ENCODE peak calls at places on chromosome 13, in eight cellular contexts. I is CD4-positive, CD25-positive, alpha-beta regulatory T cell; P is psoas muscle; O is tibial nerve; L is fibroblast of the aortic adventitia; B is fibroblast of pulmonary artery; Y is pancreas; D is kidney epithelial cell. T is an unnamed sample.

GRCh38 chr13:113762538-113762937 is 3.5 kb downstream of the TMEM255B start:
- DNase-seq in I (no peak), P (no peak), O (no peak), L (no peak), B (no peak), Y (no peak), D (no peak), T (no peak)

GRCh38 chr13:113862766-113863510 is 938 bp downstream of the GAS6 start:
- DNase-seq in I (peak; percentile 2), P (peak; percentile 70), O (no peak), L (peak; percentile 41), B (peak; percentile 25), Y (peak; percentile 69), D (no peak), T (no peak)

GRCh38 chr13:99383511-99383921 is 76.3 kb upstream of the GPR183 start:
- DNase-seq in I (no peak), P (no peak), O (no peak), L (no peak), B (no peak), Y (no peak), D (no peak), T (no peak)

GRCh38 chr13:36395280-36395679 is 37.0 kb upstream of the CCNA1 start:
- DNase-seq in I (peak; percentile 11), P (no peak), O (no peak), L (peak; percentile 89), B (peak; percentile 77), Y (no peak), D (no peak), T (peak; percentile 71)

GRCh38 chr13:94020833-94021232 is 458.6 kb downstream of the DCT start:
- DNase-seq in I (no peak), P (no peak), O (no peak), L (peak; percentile 20), B (no peak), Y (no peak), D (no peak), T (no peak)

GRCh38 chr13:32537580-32538233 is 888 bp downstream of the N4BP2L2 start:
- DNase-seq in I (peak; percentile 52), P (peak; percentile 60), O (peak; percentile 23), L (peak; percentile 26), B (peak; percentile 19), Y (peak; percentile 62), D (no peak), T (no peak)

GRCh38 chr13:109785141-109785891 is 1.1 kb downstream of the IRS2 start:
- DNase-seq in I (peak; percentile 54), P (peak; percentile 73), O (no peak), L (peak; percentile 53), B (peak; percentile 68), Y (peak; percentile 78), D (no peak), T (no peak)

GRCh38 chr13:60066206-60066605 is 97.5 kb downstream of the DIAPH3 start:
- DNase-seq in I (no peak), P (no peak), O (no peak), L (no peak), B (no peak), Y (no peak), D (no peak), T (no peak)

GRCh38 chr13:28408235-28408848 is 86.6 kb downstream of the FLT1 start:
- DNase-seq in I (no peak), P (peak; percentile 51), O (no peak), L (no peak), B (peak; percentile 76), Y (no peak), D (no peak), T (no peak)

GRCh38 chr13:41613984-41614581 is 156.7 kb downstream of the RGCC start:
- DNase-seq in I (no peak), P (peak; percentile 68), O (no peak), L (peak; percentile 96), B (peak; percentile 97), Y (no peak), D (no peak), T (no peak)

GRCh38 chr13:110661256-110661655 is 44.7 kb downstream of the CARS2 start:
- DNase-seq in I (no peak), P (no peak), O (no peak), L (no peak), B (no peak), Y (no peak), D (no peak), T (no peak)

GRCh38 chr13:105502193-105502592 is 1033.3 kb downstream of the EFNB2 start:
- DNase-seq in I (no peak), P (no peak), O (no peak), L (no peak), B (no peak), Y (no peak), D (no peak), T (no peak)

GRCh38 chr13:40770609-40770933 is 419 bp downstream of the MRPS31 start:
- DNase-seq in I (no peak), P (no peak), O (no peak), L (no peak), B (no peak), Y (no peak), D (no peak), T (no peak)

GRCh38 chr13:109781384-109782065 is 4.9 kb downstream of the IRS2 start:
- DNase-seq in I (no peak), P (peak; percentile 60), O (no peak), L (peak; percentile 35), B (no peak), Y (no peak), D (no peak), T (no peak)

GRCh38 chr13:77530870-77531269 is 4.6 kb upstream of the SCEL start:
- DNase-seq in I (no peak), P (no peak), O (no peak), L (no peak), B (no peak), Y (no peak), D (no peak), T (no peak)

GRCh38 chr13:104204177-104204576 is 1138.0 kb upstream of the SLC10A2 start:
- DNase-seq in I (no peak), P (no peak), O (no peak), L (no peak), B (no peak), Y (no peak), D (no peak), T (peak; percentile 61)

GRCh38 chr13:70206671-70207070 is 98.4 kb upstream of the KLHL1 start:
- DNase-seq in I (no peak), P (no peak), O (no peak), L (no peak), B (no peak), Y (no peak), D (no peak), T (no peak)

GRCh38 chr13:90533866-90534265 is 813.6 kb upstream of the MIR17HG start:
- DNase-seq in I (no peak), P (no peak), O (no peak), L (no peak), B (no peak), Y (no peak), D (no peak), T (no peak)

GRCh38 chr13:19150712-19151228 is 30.9 kb downstream of the TUBA3C start:
- DNase-seq in I (no peak), P (peak; percentile 66), O (no peak), L (no peak), B (no peak), Y (no peak), D (no peak), T (no peak)

GRCh38 chr13:64413529-64413928 is 2816.6 kb downstream of the PCDH9 start:
- DNase-seq in I (no peak), P (no peak), O (no peak), L (no peak), B (no peak), Y (no peak), D (no peak), T (no peak)

GRCh38 chr13:97631158-97631557 is 197.2 kb downstream of the RAP2A start:
- DNase-seq in I (no peak), P (peak; percentile 52), O (no peak), L (no peak), B (no peak), Y (no peak), D (no peak), T (peak; percentile 76)

DNA sequence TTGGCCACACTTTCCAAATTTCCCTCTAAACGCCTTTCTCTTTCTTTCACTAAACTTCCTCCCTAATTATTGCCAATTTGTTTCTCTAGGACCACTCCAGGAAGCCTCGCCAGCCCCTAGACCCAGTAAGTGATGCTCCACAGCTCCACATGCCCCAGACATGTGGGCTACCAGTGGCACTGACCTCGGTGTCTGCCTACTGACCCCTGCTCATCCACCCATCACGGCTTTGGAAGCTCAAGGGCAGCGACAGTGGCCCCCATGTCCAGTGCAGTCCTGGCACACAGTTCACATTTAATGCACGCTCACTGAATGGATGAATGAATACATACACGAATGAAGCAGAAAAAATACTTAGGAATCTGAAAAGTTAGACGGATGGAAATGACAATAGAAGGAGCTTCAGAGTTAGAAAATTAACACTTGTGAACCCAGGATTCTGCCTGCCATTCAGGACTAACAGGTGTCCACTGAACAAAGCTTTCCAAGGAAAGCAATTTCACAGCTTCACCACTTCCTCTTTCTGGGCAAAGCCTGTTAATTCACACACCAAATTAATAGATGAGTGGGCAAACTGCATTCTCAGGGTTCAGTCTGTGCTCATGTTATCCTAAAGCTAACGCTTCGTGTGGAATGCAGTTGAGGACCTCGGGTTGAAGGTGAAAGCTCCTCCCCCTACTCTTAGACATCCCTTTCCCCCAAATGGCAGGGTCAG is 50.9 kb downstream of the CCDC70 start:
- DNase-seq in I (no peak), P (no peak), O (no peak), L (no peak), B (no peak), Y (no peak), D (no peak), T (no peak)
- H3K4me3 ChIP-seq in I (no peak overlapping the region), P (no peak overlapping the region), O (no peak overlapping the region), L (no peak overlapping the region), B (no peak overlapping the region), Y (no peak overlapping the region), D (no peak overlapping the region), T (peak overlapping the region; percentile 17)

GRCh38 chr13:23505007-23505406 is 65.2 kb upstream of the TNFRSF19 start:
- DNase-seq in I (no peak), P (no peak), O (no peak), L (peak; percentile 49), B (peak; percentile 28), Y (no peak), D (no peak), T (peak; percentile 31)
- H3K4me3 ChIP-seq in I (no peak overlapping the region), P (no peak overlapping the region), O (no peak overlapping the region), L (no peak overlapping the region), B (no peak overlapping the region), Y (no peak overlapping the region), D (no peak overlapping the region), T (no peak overlapping the region)

DNA sequence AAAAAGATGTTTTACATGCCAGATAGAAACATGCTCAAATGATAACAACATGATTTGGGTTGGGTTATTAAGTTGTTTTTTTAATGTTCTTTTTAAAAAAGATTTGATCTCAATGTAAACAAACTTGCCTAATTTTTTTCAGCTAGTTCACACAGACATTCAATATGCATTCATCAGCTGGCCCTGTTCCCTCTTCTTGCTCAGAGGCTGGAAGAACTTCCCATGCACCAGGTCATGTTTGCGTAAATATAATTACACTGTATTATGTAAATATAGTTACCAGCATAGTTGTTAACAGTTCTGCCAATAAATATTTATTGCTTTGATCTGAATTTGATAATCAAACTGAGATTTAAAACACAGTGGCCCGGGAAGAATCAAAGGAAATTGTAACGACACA is 70.6 kb downstream of the ATP11A start:
- DNase-seq in I (no peak), P (no peak), O (no peak), L (peak; percentile 55), B (peak; percentile 46), Y (no peak), D (no peak), T (no peak)
- H3K4me3 ChIP-seq in I (no peak overlapping the region), P (no peak overlapping the region), O (peak overlapping the region; percentile 38), L (no peak overlapping the region), B (no peak overlapping the region), Y (no peak overlapping the region), D (no peak overlapping the region), T (no peak overlapping the region)

GRCh38 chr13:48123827-48124226 is 28.9 kb upstream of the MED4 start:
- DNase-seq in I (no peak), P (no peak), O (no peak), L (no peak), B (no peak), Y (no peak), D (no peak), T (no peak)
- H3K4me3 ChIP-seq in I (no peak overlapping the region), P (no peak overlapping the region), O (no peak overlapping the region), L (no peak overlapping the region), B (no peak overlapping the region), Y (no peak overlapping the region), D (no peak overlapping the region), T (no peak overlapping the region)

T was measured in Karpas-422.